ENCODE peak calls at places on chromosomes 4 and X, in seven cellular contexts. One of them, this sample, is unnamed.

GRCh38 chr4:112144546-112145325 is 518 bp upstream of the FAM241A start:
- DNase-seq in neuronal stem cell: no peak
- DNase-seq in IMR-90: no peak
- DNase-seq in mesendoderm: no peak
- DNase-seq in mesenchymal stem cell: no peak
- DNase-seq in H1: no peak
- DNase-seq in H9: no peak
- DNase-seq in this sample: no peak

GRCh38 chr4:145938618-145939177 is at the start of gene ZNF827:
- DNase-seq in neuronal stem cell: peak
- DNase-seq in IMR-90: peak
- DNase-seq in mesendoderm: peak
- DNase-seq in mesenchymal stem cell: peak
- DNase-seq in H1: no peak
- DNase-seq in H9: peak
- DNase-seq in this sample: peak

GRCh38 chr4:161828061-161828460 is 335.7 kb downstream of the FSTL5 start:
- DNase-seq in neuronal stem cell: no peak
- DNase-seq in IMR-90: no peak
- DNase-seq in mesendoderm: no peak
- DNase-seq in mesenchymal stem cell: peak
- DNase-seq in H1: no peak
- DNase-seq in H9: no peak
- DNase-seq in this sample: no peak

GRCh38 chr4:54499308-54500074 is 158.3 kb upstream of the KIT start:
- DNase-seq in neuronal stem cell: no peak
- DNase-seq in IMR-90: peak
- DNase-seq in mesendoderm: peak
- DNase-seq in mesenchymal stem cell: no peak
- DNase-seq in H1: no peak
- DNase-seq in H9: no peak
- DNase-seq in this sample: peak

GRCh38 chr4:82903737-82904136 is 3.2 kb downstream of the THAP9 start:
- DNase-seq in neuronal stem cell: no peak
- DNase-seq in IMR-90: no peak
- DNase-seq in mesendoderm: no peak
- DNase-seq in mesenchymal stem cell: no peak
- DNase-seq in H1: no peak
- DNase-seq in H9: no peak
- DNase-seq in this sample: no peak

GRCh38 chr4:15855804-15856475 is 77.8 kb downstream of the CD38 start:
- DNase-seq in neuronal stem cell: no peak
- DNase-seq in IMR-90: no peak
- DNase-seq in mesendoderm: no peak
- DNase-seq in mesenchymal stem cell: no peak
- DNase-seq in H1: no peak
- DNase-seq in H9: no peak
- DNase-seq in this sample: no peak

GRCh38 chrX:72016881-72017783 is 106.5 kb downstream of the NHSL2 start:
- DNase-seq in neuronal stem cell: no peak
- DNase-seq in IMR-90: no peak
- DNase-seq in mesendoderm: no peak
- DNase-seq in mesenchymal stem cell: no peak
- DNase-seq in H1: no peak
- DNase-seq in H9: peak
- DNase-seq in this sample: no peak

GRCh38 chr4:54433686-54434085 is 204.6 kb downstream of the PDGFRA start:
- DNase-seq in neuronal stem cell: no peak
- DNase-seq in IMR-90: peak
- DNase-seq in mesendoderm: peak
- DNase-seq in mesenchymal stem cell: peak
- DNase-seq in H1: no peak
- DNase-seq in H9: peak
- DNase-seq in this sample: peak

GRCh38 chr4:137896221-137896737 is 345.9 kb downstream of the SLC7A11 start:
- DNase-seq in neuronal stem cell: no peak
- DNase-seq in IMR-90: peak
- DNase-seq in mesendoderm: no peak
- DNase-seq in mesenchymal stem cell: no peak
- DNase-seq in H1: no peak
- DNase-seq in H9: no peak
- DNase-seq in this sample: no peak

GRCh38 chrX:142249721-142250120 is 44.6 kb upstream of the MAGEC2 start:
- DNase-seq in neuronal stem cell: no peak
- DNase-seq in IMR-90: no peak
- DNase-seq in mesendoderm: no peak
- DNase-seq in mesenchymal stem cell: no peak
- DNase-seq in H1: no peak
- DNase-seq in H9: no peak
- DNase-seq in this sample: no peak

GRCh38 chr4:71211748-71212147 is 127.1 kb upstream of the SLC4A4 start:
- DNase-seq in neuronal stem cell: no peak
- DNase-seq in IMR-90: no peak
- DNase-seq in mesendoderm: no peak
- DNase-seq in mesenchymal stem cell: peak
- DNase-seq in H1: no peak
- DNase-seq in H9: no peak
- DNase-seq in this sample: no peak

GRCh38 chr4:157918036-157918832 is 254.6 kb downstream of the GASK1B start:
- DNase-seq in neuronal stem cell: no peak
- DNase-seq in IMR-90: no peak
- DNase-seq in mesendoderm: no peak
- DNase-seq in mesenchymal stem cell: no peak
- DNase-seq in H1: no peak
- DNase-seq in H9: no peak
- DNase-seq in this sample: peak

GRCh38 chr4:33780952-33781655 is 2463.2 kb downstream of the ARAP2 start:
- DNase-seq in neuronal stem cell: no peak
- DNase-seq in IMR-90: peak
- DNase-seq in mesendoderm: no peak
- DNase-seq in mesenchymal stem cell: peak
- DNase-seq in H1: no peak
- DNase-seq in H9: no peak
- DNase-seq in this sample: no peak

GRCh38 chr4:85756938-85757337 is 282.0 kb downstream of the ARHGAP24 start:
- DNase-seq in neuronal stem cell: no peak
- DNase-seq in IMR-90: peak
- DNase-seq in mesendoderm: peak
- DNase-seq in mesenchymal stem cell: peak
- DNase-seq in H1: no peak
- DNase-seq in H9: peak
- DNase-seq in this sample: peak

GRCh38 chr4:8015512-8015911 is 75.9 kb upstream of the AFAP1 start:
- DNase-seq in neuronal stem cell: no peak
- DNase-seq in IMR-90: peak
- DNase-seq in mesendoderm: peak
- DNase-seq in mesenchymal stem cell: peak
- DNase-seq in H1: no peak
- DNase-seq in H9: no peak
- DNase-seq in this sample: no peak

GRCh38 chr4:99734583-99735322 is 77.1 kb upstream of the C4orf54 start:
- DNase-seq in neuronal stem cell: no peak
- DNase-seq in IMR-90: no peak
- DNase-seq in mesendoderm: no peak
- DNase-seq in mesenchymal stem cell: no peak
- DNase-seq in H1: no peak
- DNase-seq in H9: no peak
- DNase-seq in this sample: no peak

GRCh38 chr4:8345053-8345945 is 75.7 kb downstream of the HTRA3 start:
- DNase-seq in neuronal stem cell: no peak
- DNase-seq in IMR-90: no peak
- DNase-seq in mesendoderm: no peak
- DNase-seq in mesenchymal stem cell: no peak
- DNase-seq in H1: no peak
- DNase-seq in H9: no peak
- DNase-seq in this sample: no peak

GRCh38 chr4:89719536-89719935 is 117.4 kb downstream of the SNCA start:
- DNase-seq in neuronal stem cell: no peak
- DNase-seq in IMR-90: no peak
- DNase-seq in mesendoderm: no peak
- DNase-seq in mesenchymal stem cell: no peak
- DNase-seq in H1: no peak
- DNase-seq in H9: no peak
- DNase-seq in this sample: no peak

GRCh38 chrX:70007946-70008345 is 41.8 kb downstream of the AWAT2 start:
- DNase-seq in neuronal stem cell: no peak
- DNase-seq in IMR-90: no peak
- DNase-seq in mesendoderm: no peak
- DNase-seq in mesenchymal stem cell: no peak
- DNase-seq in H1: no peak
- DNase-seq in H9: no peak
- DNase-seq in this sample: no peak

GRCh38 chr4:53962516-53963225 is 101.7 kb downstream of the CHIC2 start:
- DNase-seq in neuronal stem cell: peak
- DNase-seq in IMR-90: peak
- DNase-seq in mesendoderm: peak
- DNase-seq in mesenchymal stem cell: peak
- DNase-seq in H1: no peak
- DNase-seq in H9: no peak
- DNase-seq in this sample: no peak

GRCh38 chrX:155997436-155997835 is at the start of gene IL9R:
- DNase-seq in neuronal stem cell: no peak
- DNase-seq in IMR-90: no peak
- DNase-seq in mesendoderm: no peak
- DNase-seq in mesenchymal stem cell: no peak
- DNase-seq in H1: no peak
- DNase-seq in H9: no peak
- DNase-seq in this sample: no peak

GRCh38 chrX:111165902-111166301 is 69.9 kb downstream of the PAK3 start:
- DNase-seq in neuronal stem cell: no peak
- DNase-seq in IMR-90: no peak
- DNase-seq in mesendoderm: no peak
- DNase-seq in mesenchymal stem cell: no peak
- DNase-seq in H1: no peak
- DNase-seq in H9: no peak
- DNase-seq in this sample: no peak

GRCh38 chrX:41350976-41351569 is 17.1 kb downstream of the DDX3X start:
- DNase-seq in neuronal stem cell: no peak
- DNase-seq in IMR-90: peak
- DNase-seq in mesendoderm: no peak
- DNase-seq in mesenchymal stem cell: peak
- DNase-seq in H1: no peak
- DNase-seq in H9: no peak
- DNase-seq in this sample: no peak

GRCh38 chr4:106095408-106095807 is 200.1 kb downstream of the NPNT start:
- DNase-seq in neuronal stem cell: no peak
- DNase-seq in IMR-90: peak
- DNase-seq in mesendoderm: peak
- DNase-seq in mesenchymal stem cell: peak
- DNase-seq in H1: no peak
- DNase-seq in H9: no peak
- DNase-seq in this sample: no peak

GRCh38 chrX:7264399-7264798 is 116.4 kb upstream of the PUDP start:
- DNase-seq in neuronal stem cell: no peak
- DNase-seq in IMR-90: no peak
- DNase-seq in mesendoderm: no peak
- DNase-seq in mesenchymal stem cell: no peak
- DNase-seq in H1: no peak
- DNase-seq in H9: no peak
- DNase-seq in this sample: no peak

GRCh38 chr4:171022698-171023378 is 790.4 kb upstream of the GALNTL6 start:
- DNase-seq in neuronal stem cell: no peak
- DNase-seq in IMR-90: no peak
- DNase-seq in mesendoderm: no peak
- DNase-seq in mesenchymal stem cell: no peak
- DNase-seq in H1: peak
- DNase-seq in H9: no peak
- DNase-seq in this sample: no peak
- H3K9ac ChIP-seq in neuronal stem cell: no peak
- H3K9ac ChIP-seq in IMR-90: no peak
- H3K9ac ChIP-seq in mesendoderm: no peak
- H3K9ac ChIP-seq in mesenchymal stem cell: no peak
- H3K9ac ChIP-seq in H1: no peak
- H3K9ac ChIP-seq in H9: no peak
- H3K9ac ChIP-seq in this sample: no peak

GRCh38 chrX:40055495-40055894 is 42.3 kb downstream of the BCOR start:
- DNase-seq in neuronal stem cell: no peak
- DNase-seq in IMR-90: peak
- DNase-seq in mesendoderm: no peak
- DNase-seq in mesenchymal stem cell: no peak
- DNase-seq in H1: no peak
- DNase-seq in H9: no peak
- DNase-seq in this sample: no peak

GRCh38 chrX:40058719-40059118 is 39.0 kb downstream of the BCOR start:
- DNase-seq in neuronal stem cell: no peak
- DNase-seq in IMR-90: no peak
- DNase-seq in mesendoderm: no peak
- DNase-seq in mesenchymal stem cell: no peak
- DNase-seq in H1: no peak
- DNase-seq in H9: no peak
- DNase-seq in this sample: no peak

GRCh38 chrX:40056420-40056819 is 41.3 kb downstream of the BCOR start:
- DNase-seq in neuronal stem cell: no peak
- DNase-seq in IMR-90: no peak
- DNase-seq in mesendoderm: no peak
- DNase-seq in mesenchymal stem cell: no peak
- DNase-seq in H1: no peak
- DNase-seq in H9: no peak
- DNase-seq in this sample: no peak

GRCh38 chrX:40054793-40055192 is 43.0 kb downstream of the BCOR start:
- DNase-seq in neuronal stem cell: no peak
- DNase-seq in IMR-90: peak
- DNase-seq in mesendoderm: no peak
- DNase-seq in mesenchymal stem cell: peak
- DNase-seq in H1: no peak
- DNase-seq in H9: no peak
- DNase-seq in this sample: peak

DNA sequence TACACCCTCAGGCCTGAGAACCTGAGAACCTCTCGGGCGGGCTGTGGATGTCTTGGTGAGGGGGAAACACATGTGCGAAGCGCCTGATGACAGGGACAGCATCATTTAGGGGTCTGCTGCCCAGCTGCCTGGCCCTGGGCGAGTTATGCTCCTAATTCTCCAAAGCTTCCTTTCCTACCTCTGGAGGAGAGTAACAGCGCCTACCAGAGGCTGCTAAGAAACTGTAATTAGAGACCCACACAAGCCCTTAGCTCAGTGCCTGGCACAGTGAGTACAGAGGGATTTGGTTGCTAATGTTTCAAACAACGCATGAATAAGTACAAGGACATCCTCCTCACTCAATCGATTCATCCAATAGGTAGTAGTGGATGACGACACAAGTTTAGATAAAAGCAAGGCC is 40.4 kb downstream of the BCOR start:
- DNase-seq in neuronal stem cell: no peak
- DNase-seq in IMR-90: no peak
- DNase-seq in mesendoderm: no peak
- DNase-seq in mesenchymal stem cell: no peak
- DNase-seq in H1: no peak
- DNase-seq in H9: no peak
- DNase-seq in this sample: no peak
- H2AK5ac ChIP-seq in neuronal stem cell: no peak
- H2AK5ac ChIP-seq in IMR-90: no peak
- H2AK5ac ChIP-seq in mesendoderm: no peak
- H2AK5ac ChIP-seq in mesenchymal stem cell: no peak
- H2AK5ac ChIP-seq in H1: no peak
- H2AK5ac ChIP-seq in H9: no peak
- H2AK5ac ChIP-seq in this sample: no peak

GRCh38 chr4:37742149-37742548 is 56.0 kb upstream of the RELL1 start:
- DNase-seq in neuronal stem cell: no peak
- DNase-seq in IMR-90: no peak
- DNase-seq in mesendoderm: peak
- DNase-seq in mesenchymal stem cell: no peak
- DNase-seq in H1: no peak
- DNase-seq in H9: no peak
- DNase-seq in this sample: peak
- H2BK5ac ChIP-seq in neuronal stem cell: no peak
- H2BK5ac ChIP-seq in IMR-90: no peak
- H2BK5ac ChIP-seq in mesendoderm: no peak
- H2BK5ac ChIP-seq in mesenchymal stem cell: no peak
- H2BK5ac ChIP-seq in H1: no peak
- H2BK5ac ChIP-seq in H9: no peak
- H2BK5ac ChIP-seq in this sample: no peak

GRCh38 chrX:115047181-115047580 is 29.8 kb upstream of the IL13RA2 start:
- DNase-seq in neuronal stem cell: no peak
- DNase-seq in IMR-90: peak
- DNase-seq in mesendoderm: no peak
- DNase-seq in mesenchymal stem cell: peak
- DNase-seq in H1: no peak
- DNase-seq in H9: no peak
- DNase-seq in this sample: no peak
- H3K9ac ChIP-seq in neuronal stem cell: no peak
- H3K9ac ChIP-seq in IMR-90: no peak
- H3K9ac ChIP-seq in mesendoderm: no peak
- H3K9ac ChIP-seq in mesenchymal stem cell: peak
- H3K9ac ChIP-seq in H1: no peak
- H3K9ac ChIP-seq in H9: no peak
- H3K9ac ChIP-seq in this sample: no peak